ENCODE peak calls at places on chromosome 11, in six cellular contexts. B is foreskin fibroblast, F is right lobe of liver, I is HCT116, J is astrocyte of the spinal cord, X is spleen. Z is an unnamed sample.

GRCh38 chr11:16917941-16918340 is 96.3 kb downstream of the PLEKHA7 start:
- DNase-seq in B (no peak), F (no peak), I (no peak), J (no peak), X (no peak), Z (no peak)

GRCh38 chr11:113113801-113114451 is 152.7 kb downstream of the NCAM1 start:
- DNase-seq in B (no peak), F (no peak), I (no peak), J (no peak), X (no peak), Z (no peak)

GRCh38 chr11:102318469-102318868 is 1.2 kb downstream of the BIRC3 start:
- DNase-seq in B (no peak), F (no peak), I (no peak), J (peak), X (peak), Z (no peak)

GRCh38 chr11:120510406-120511115 is 987 bp upstream of the GRIK4 start:
- DNase-seq in B (no peak), F (peak), I (no peak), J (no peak), X (peak), Z (peak)

GRCh38 chr11:61482513-61482912 is 26.0 kb upstream of the LRRC10B start:
- DNase-seq in B (no peak), F (no peak), I (no peak), J (no peak), X (no peak), Z (no peak)

GRCh38 chr11:33161120-33162005 is at the start of gene CSTF3:
- DNase-seq in B (peak), F (peak), I (peak), J (peak), X (peak), Z (peak)

GRCh38 chr11:30360741-30361140 is 37.8 kb downstream of the ARL14EP start:
- DNase-seq in B (no peak), F (no peak), I (no peak), J (no peak), X (no peak), Z (no peak)

GRCh38 chr11:10413268-10413667 is 41.8 kb upstream of the AMPD3 start:
- DNase-seq in B (no peak), F (no peak), I (peak), J (no peak), X (peak), Z (no peak)

GRCh38 chr11:123188508-123189165 is 6.4 kb downstream of the CLMP start:
- DNase-seq in B (peak), F (no peak), I (no peak), J (peak), X (no peak), Z (no peak)

GRCh38 chr11:46066335-46066734 is 54.9 kb downstream of the PHF21A start:
- DNase-seq in B (no peak), F (no peak), I (no peak), J (no peak), X (no peak), Z (no peak)

GRCh38 chr11:118320515-118320914 is 16.0 kb downstream of the CD3E start:
- DNase-seq in B (no peak), F (no peak), I (no peak), J (no peak), X (no peak), Z (no peak)

GRCh38 chr11:14973621-14974020 is 1.5 kb upstream of the CALCA start:
- DNase-seq in B (no peak), F (no peak), I (no peak), J (peak), X (peak), Z (peak)

GRCh38 chr11:59801981-59802638 is 8.5 kb downstream of the MRPL16 start:
- DNase-seq in B (peak), F (no peak), I (no peak), J (peak), X (no peak), Z (no peak)

GRCh38 chr11:42013656-42014201 is 554.3 kb upstream of the LRRC4C start:
- DNase-seq in B (no peak), F (no peak), I (no peak), J (no peak), X (no peak), Z (no peak)

GRCh38 chr11:126378763-126379162 is 23.3 kb downstream of the ST3GAL4 start:
- DNase-seq in B (no peak), F (no peak), I (no peak), J (peak), X (no peak), Z (no peak)

GRCh38 chr11:63710476-63711217 is 29.3 kb downstream of the RTN3 start:
- DNase-seq in B (peak), F (no peak), I (no peak), J (peak), X (no peak), Z (no peak)

GRCh38 chr11:95231126-95231880 is at the start of gene SESN3:
- DNase-seq in B (peak), F (peak), I (peak), J (peak), X (peak), Z (peak)

GRCh38 chr11:203945-204586 is 3.1 kb downstream of the BET1L start:
- DNase-seq in B (no peak), F (no peak), I (no peak), J (no peak), X (no peak), Z (peak)

GRCh38 chr11:19889531-19889930 is 176.9 kb downstream of the NAV2 start:
- DNase-seq in B (no peak), F (no peak), I (no peak), J (peak), X (no peak), Z (no peak)

GRCh38 chr11:36306888-36307287 is 10.8 kb downstream of the PRR5L start:
- DNase-seq in B (no peak), F (no peak), I (peak), J (peak), X (no peak), Z (no peak)

GRCh38 chr11:110463153-110463552 is 33.4 kb downstream of the FDX1 start:
- DNase-seq in B (peak), F (no peak), I (no peak), J (peak), X (peak), Z (no peak)

GRCh38 chr11:29008481-29008880 is 900.3 kb downstream of the METTL15 start:
- DNase-seq in B (no peak), F (no peak), I (no peak), J (no peak), X (no peak), Z (no peak)

DNA sequence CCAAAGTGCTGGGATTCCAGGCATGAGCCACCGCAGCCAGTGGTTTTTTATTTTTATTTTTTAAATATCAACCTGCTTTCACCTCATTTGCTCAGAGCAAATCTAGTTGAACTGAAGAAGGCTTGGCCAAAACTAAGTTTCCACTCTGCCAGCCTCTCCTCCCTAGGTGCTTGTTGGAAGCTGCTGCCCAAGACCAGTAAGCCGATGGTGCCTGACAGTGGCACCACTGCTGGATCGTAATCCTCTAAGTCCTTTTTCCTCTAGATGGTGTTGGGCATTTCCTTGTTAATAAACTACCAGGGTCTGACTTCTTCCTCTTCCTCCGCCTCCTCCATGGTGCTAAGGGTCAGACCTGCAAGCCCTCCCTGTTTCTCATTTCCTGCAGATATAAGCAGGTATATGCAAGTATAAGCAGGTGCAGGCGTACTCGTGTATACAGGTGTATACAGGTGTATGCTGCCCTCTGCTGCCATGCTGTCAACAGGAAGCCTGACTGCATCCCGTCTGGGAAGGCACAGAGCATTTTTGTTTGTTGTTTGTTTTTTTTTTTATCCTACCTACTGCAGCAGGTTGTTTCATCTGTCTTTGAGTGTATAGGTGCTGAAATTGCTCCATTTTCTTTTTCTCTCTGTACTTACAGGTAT is 1.6 kb downstream of the NADSYN1 start:
- DNase-seq in B (no peak), F (peak), I (no peak), J (no peak), X (peak), Z (no peak)
- TF ChIP-seq CTCF in B (no peak), F (peak), I (peak), J (no peak), X (no peak), Z (no peak)

GRCh38 chr11:1837171-1838076 is 1.4 kb upstream of the TNNI2 start:
- DNase-seq in B (peak), F (peak), I (no peak), J (peak), X (peak), Z (no peak)

GRCh38 chr11:1836011-1836945 is 1.5 kb downstream of the SYT8 start:
- DNase-seq in B (no peak), F (peak), I (no peak), J (no peak), X (peak), Z (no peak)

GRCh38 chr11:1839204-1839923 is 583 bp downstream of the TNNI2 start:
- DNase-seq in B (no peak), F (no peak), I (no peak), J (no peak), X (no peak), Z (no peak)

GRCh38 chr11:1838426-1839131 is at the start of gene TNNI2:
- DNase-seq in B (no peak), F (peak), I (no peak), J (no peak), X (peak), Z (no peak)

DNA sequence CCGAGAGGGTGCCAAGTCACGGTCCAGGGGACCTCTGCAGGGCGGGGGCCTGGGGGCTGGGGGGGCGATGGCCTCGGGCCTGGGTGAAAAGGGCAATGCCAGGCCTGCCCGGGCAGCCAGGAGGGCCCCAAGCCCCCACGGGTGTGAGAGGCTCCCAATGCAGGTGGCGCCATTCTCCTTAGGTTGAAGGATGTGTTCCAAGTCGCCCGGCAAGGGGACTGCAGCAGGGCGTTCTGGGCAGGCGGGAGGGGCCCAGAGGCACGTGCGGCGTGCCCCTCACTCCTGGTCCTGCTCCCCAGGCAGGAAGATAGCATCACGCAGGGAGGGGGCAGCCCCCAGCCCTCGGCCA is 730 bp upstream of the TNNI2 start:
- DNase-seq in B (no peak), F (no peak), I (no peak), J (no peak), X (no peak), Z (no peak)
- TF ChIP-seq CTCF in B (no peak), F (no peak), I (peak), J (no peak), X (no peak), Z (peak)

DNA sequence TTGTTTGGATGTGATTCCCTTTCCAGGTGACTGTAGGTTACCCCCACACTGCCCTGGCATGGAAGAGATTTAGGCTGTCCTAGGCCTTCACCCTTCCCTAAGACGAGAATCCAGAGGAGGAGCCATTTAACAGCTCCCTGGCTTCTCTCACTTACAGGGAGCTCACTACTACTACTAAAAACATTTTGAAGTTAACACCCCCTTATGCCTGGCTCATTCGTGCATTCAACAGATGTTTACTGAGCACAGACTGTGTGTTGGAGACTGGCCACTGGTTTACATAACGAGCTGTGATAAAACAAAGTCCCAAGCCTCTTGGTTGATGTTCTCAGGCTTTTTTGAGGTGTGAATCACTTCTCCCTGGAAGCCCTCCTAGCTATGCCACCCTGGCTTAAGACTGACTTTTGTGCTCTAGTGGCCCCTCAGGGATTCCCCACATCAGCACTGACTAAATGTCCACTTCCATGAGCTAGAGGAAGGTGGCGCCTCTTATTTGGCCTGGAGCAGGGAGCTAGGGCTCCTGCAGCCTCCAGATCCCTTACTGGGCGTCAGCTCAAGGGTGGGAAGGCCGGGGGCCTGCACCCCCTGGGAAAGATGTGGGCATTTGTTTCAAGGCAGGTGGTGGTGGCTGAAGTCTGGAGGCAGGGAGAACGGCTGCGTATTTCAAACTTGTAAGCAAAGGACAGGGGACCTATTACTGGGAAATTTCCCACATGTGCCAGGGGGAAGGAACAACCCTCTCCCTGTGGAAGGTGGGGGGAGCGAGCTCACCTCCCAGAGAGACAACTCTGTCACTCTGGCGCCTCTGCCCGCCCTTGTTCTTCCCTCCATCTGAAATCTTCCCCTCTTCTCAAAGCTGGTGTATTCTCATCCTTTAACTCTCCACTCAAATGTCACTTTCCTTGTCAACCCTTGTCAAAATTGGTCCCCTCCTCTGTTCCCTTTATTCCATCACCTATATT is 19.4 kb upstream of the MALAT1 start:
- DNase-seq in B (peak), F (peak), I (no peak), J (peak), X (no peak), Z (peak)
- TF ChIP-seq CTCF in B (peak), F (peak), I (peak), J (peak), X (no peak), Z (peak)

GRCh38 chr11:34674038-34674437 is 53.1 kb downstream of the EHF start:
- DNase-seq in B (no peak), F (no peak), I (no peak), J (no peak), X (no peak), Z (no peak)

GRCh38 chr11:34668583-34669053 is 47.7 kb downstream of the EHF start:
- DNase-seq in B (no peak), F (no peak), I (no peak), J (no peak), X (no peak), Z (no peak)

GRCh38 chr11:34669458-34669857 is 48.6 kb downstream of the EHF start:
- DNase-seq in B (no peak), F (no peak), I (no peak), J (no peak), X (no peak), Z (no peak)

GRCh38 chr11:34671946-34672345 is 51.1 kb downstream of the EHF start:
- DNase-seq in B (no peak), F (no peak), I (no peak), J (no peak), X (no peak), Z (no peak)

DNA sequence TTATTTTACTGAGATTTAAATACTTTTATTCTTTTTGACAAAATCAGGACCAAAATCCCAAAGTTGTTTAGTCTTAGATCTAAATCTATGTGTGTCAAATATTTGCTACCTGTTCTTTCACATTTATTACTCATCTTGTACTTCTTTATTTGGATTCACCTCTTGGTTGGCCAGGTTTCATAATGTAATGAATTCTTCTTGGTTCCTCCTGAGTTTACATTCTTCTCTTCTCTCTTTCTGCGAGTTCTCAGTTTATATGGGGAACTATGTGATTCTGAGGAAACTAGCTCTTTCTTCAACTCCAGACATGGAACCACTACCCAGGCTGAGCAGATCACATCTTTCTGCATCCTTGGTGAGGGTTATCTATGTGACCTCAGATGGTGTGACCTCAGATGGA is 50.2 kb downstream of the EHF start:
- DNase-seq in B (no peak), F (no peak), I (no peak), J (no peak), X (no peak), Z (no peak)
- TF ChIP-seq CTCF in B (no peak), F (no peak), I (no peak), J (no peak), X (no peak), Z (no peak)

Z was measured in chondrocyte.